ENCODE peak calls at places on chromosomes 4 and X, in nine cellular contexts. G is hepatocyte; Z is transverse colon; P is right cardiac atrium; S is pancreas; Q is A549; W is thoracic aorta; R is CD8-positive, alpha-beta T cell; K is uterus. L is an unnamed sample. For H3K4me1, the result is how much of the 10 kb centered on the place peaks cover.

GRCh38 chrX:13937370-13938052 is 92.2 kb downstream of the GEMIN8 start:
- DNase-seq in P (no peak), Q (no peak), K (no peak), Z (no peak), W (no peak), G (no peak), R (no peak), S (no peak), L (no peak)

GRCh38 chr4:7460591-7460990 is 25.9 kb upstream of the PSAPL1 start:
- DNase-seq in P (no peak), Z (no peak), W (no peak), Q (no peak), G (no peak), K (peak), S (no peak), R (no peak), L (peak)

GRCh38 chrX:56066016-56066415 is 166.1 kb upstream of the KLF8 start:
- DNase-seq in Z (no peak), R (no peak), K (no peak), S (peak), G (no peak), Q (no peak), P (no peak), W (no peak), L (no peak)

GRCh38 chr4:45100936-45101818 is 374.8 kb upstream of the GNPDA2 start:
- DNase-seq in Z (no peak), W (no peak), R (no peak), G (peak), Q (no peak), S (no peak), P (no peak), K (no peak), L (no peak)

GRCh38 chrX:100648601-100649417 is 4.8 kb downstream of the SRPX2 start:
- DNase-seq in G (peak), Z (peak), K (peak), W (no peak), R (no peak), Q (no peak), P (no peak), S (no peak), L (no peak)

GRCh38 chrX:15576019-15576418 is 24.7 kb downstream of the ACE2 start:
- DNase-seq in S (no peak), Q (no peak), G (peak), Z (no peak), K (no peak), W (no peak), R (no peak), P (no peak), L (no peak)

GRCh38 chr4:53128959-53129358 is 236.9 kb downstream of the SCFD2 start:
- DNase-seq in Q (no peak), P (peak), G (no peak), S (no peak), K (peak), Z (no peak), R (no peak), W (no peak), L (peak)

GRCh38 chr4:96913437-96914075 is 1073.7 kb downstream of the PDHA2 start:
- DNase-seq in R (no peak), G (peak), P (no peak), K (no peak), Z (no peak), W (no peak), S (no peak), Q (no peak), L (no peak)

GRCh38 chrX:28659269-28659668 is 72.0 kb downstream of the IL1RAPL1 start:
- DNase-seq in Z (no peak), G (no peak), K (no peak), S (no peak), P (no peak), R (no peak), Q (no peak), W (no peak), L (no peak)

GRCh38 chr4:110533590-110533910 is 57.6 kb downstream of the ENPEP start:
- DNase-seq in K (no peak), G (no peak), W (no peak), P (no peak), Q (no peak), Z (no peak), S (no peak), R (no peak), L (no peak)

GRCh38 chr4:87078987-87079469 is 141.4 kb downstream of the KLHL8 start:
- DNase-seq in G (no peak), K (peak), Q (no peak), P (peak), Z (no peak), R (no peak), S (no peak), W (peak), L (no peak)

GRCh38 chr4:131026771-131027170 is 1930.8 kb downstream of the C4orf33 start:
- DNase-seq in R (no peak), Z (no peak), G (no peak), P (no peak), Q (no peak), S (no peak), K (no peak), W (no peak), L (no peak)

GRCh38 chr4:78451407-78451806 is 100.2 kb upstream of the ANXA3 start:
- DNase-seq in G (no peak), Z (no peak), R (no peak), W (no peak), K (no peak), Q (no peak), S (no peak), P (no peak), L (no peak)

GRCh38 chrX:1521459-1521956 is 15.5 kb downstream of the P2RY8 start:
- DNase-seq in K (no peak), P (no peak), Q (no peak), W (no peak), G (no peak), S (no peak), Z (peak), R (peak), L (no peak)

GRCh38 chr4:137531951-137532868 is at the start of gene PCDH18:
- DNase-seq in S (peak), K (peak), Q (no peak), R (no peak), Z (peak), G (peak), W (peak), P (peak), L (peak)

GRCh38 chr4:56298210-56298609 is 89.1 kb downstream of the AASDH start:
- DNase-seq in S (no peak), P (no peak), K (no peak), W (no peak), G (peak), Q (no peak), R (no peak), Z (peak), L (no peak)

GRCh38 chrX:17613979-17614572 is 123.2 kb upstream of the SCML1 start:
- DNase-seq in G (no peak), W (no peak), R (no peak), S (no peak), P (no peak), Z (no peak), Q (no peak), K (no peak), L (no peak)

GRCh38 chrX:13938766-13939530 is 90.7 kb downstream of the GEMIN8 start:
- DNase-seq in S (no peak), W (no peak), R (no peak), K (no peak), Z (no peak), G (no peak), Q (no peak), P (no peak), L (no peak)

GRCh38 chrX:69093960-69094935 is 71.0 kb downstream of the PJA1 start:
- DNase-seq in Q (peak), Z (peak), G (peak), R (peak), W (no peak), K (peak), P (peak), S (no peak), L (peak)

GRCh38 chrX:149151805-149152757 is 353.0 kb downstream of the IDS start:
- DNase-seq in Z (no peak), W (no peak), R (no peak), S (no peak), K (no peak), Q (no peak), P (no peak), G (no peak), L (no peak)

GRCh38 chrX:150664290-150664689 is 28.9 kb upstream of the MTMR1 start:
- DNase-seq in R (no peak), P (peak), W (no peak), S (peak), Z (no peak), G (no peak), Q (no peak), K (no peak), L (no peak)

GRCh38 chr4:47831026-47831689 is 6.7 kb downstream of the CORIN start:
- DNase-seq in S (no peak), Z (no peak), G (peak), P (no peak), Q (no peak), K (no peak), W (no peak), R (no peak), L (no peak)

GRCh38 chr4:23855912-23856605 is 33.8 kb downstream of the PPARGC1A start:
- DNase-seq in K (no peak), P (no peak), Q (no peak), Z (no peak), G (no peak), W (no peak), S (no peak), R (no peak), L (no peak)

GRCh38 chr4:23857353-23857752 is 32.5 kb downstream of the PPARGC1A start:
- DNase-seq in R (no peak), S (no peak), K (no peak), W (no peak), G (no peak), P (no peak), Z (no peak), Q (no peak), L (no peak)

GRCh38 chr4:23851455-23851854 is 38.4 kb downstream of the PPARGC1A start:
- DNase-seq in P (no peak), Q (no peak), W (no peak), K (no peak), S (no peak), Z (no peak), G (no peak), R (no peak), L (no peak)

GRCh38 chr4:23856630-23857029 is 33.2 kb downstream of the PPARGC1A start:
- DNase-seq in P (peak), G (peak), K (no peak), Z (peak), S (peak), Q (no peak), W (no peak), R (no peak), L (no peak)

DNA sequence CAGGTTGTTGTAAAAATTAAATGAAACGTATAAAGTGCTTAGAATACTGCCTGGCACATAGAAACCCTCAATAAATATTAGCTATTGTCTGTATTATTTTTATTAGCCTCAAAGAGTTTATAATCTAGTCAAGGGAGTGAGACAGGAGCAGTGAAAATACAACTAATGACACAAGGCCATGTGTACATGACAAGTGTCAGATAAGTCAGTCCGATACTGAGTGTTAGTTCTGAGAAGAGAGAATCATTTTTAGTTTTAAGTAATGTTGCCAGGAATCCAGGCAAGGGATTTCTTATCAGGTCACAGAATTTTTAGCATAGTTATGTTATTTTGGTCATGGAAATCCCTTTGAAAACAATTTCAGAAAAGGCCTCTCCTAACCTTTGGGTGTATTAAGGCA is 35.9 kb downstream of the PPARGC1A start:
- DNase-seq in P (no peak), W (no peak), Z (no peak), R (no peak), Q (no peak), S (no peak), K (no peak), G (no peak), L (no peak)
- H3K4me1 ChIP-seq in P (under half), W (under half), Z (under half), R (under half), Q (under half), S (under half), K (under half), G (under half), L (under half)

GRCh38 chrX:109859673-109860072 is 126.6 kb upstream of the ACSL4 start:
- DNase-seq in Q (no peak), G (no peak), Z (no peak), R (no peak), W (no peak), K (no peak), S (no peak), P (no peak), L (no peak)
- H3K4me1 ChIP-seq in Q (under half), G (under half), Z (under half), R (under half), W (under half), K (under half), S (under half), P (under half), L (under half)

GRCh38 chr4:108571027-108571569 is 49.3 kb upstream of the RPL34 start:
- DNase-seq in K (no peak), P (no peak), R (no peak), S (no peak), G (no peak), W (no peak), Q (no peak), Z (no peak), L (no peak)

DNA sequence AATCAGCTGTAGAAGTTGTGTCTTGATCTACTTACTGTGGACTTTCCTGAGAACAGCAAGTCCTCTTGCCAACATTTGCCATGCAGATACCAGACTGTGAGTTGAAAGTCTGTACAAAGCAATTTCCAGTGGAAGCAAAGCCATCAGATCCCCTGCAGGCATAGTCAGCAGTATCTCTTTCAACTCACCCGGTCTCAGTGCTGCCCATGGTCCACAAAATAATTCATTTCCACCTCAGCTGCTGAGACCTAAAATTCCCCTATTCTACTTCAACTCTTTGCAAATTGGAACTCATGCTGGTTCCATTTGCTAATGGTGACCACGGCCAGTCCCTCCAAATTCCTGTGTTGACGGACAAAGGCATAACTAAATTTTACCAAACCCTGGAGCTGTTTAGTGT is 46.0 kb upstream of the RPL34 start:
- DNase-seq in Z (no peak), P (no peak), Q (no peak), S (no peak), K (no peak), W (no peak), R (no peak), G (no peak), L (no peak)
- H3K4me1 ChIP-seq in Z (under half), P (under half), Q (under half), S (under half), K (under half), W (under half), R (under half), G (under half), L (under half)

GRCh38 chr4:153518637-153519384 is 52.7 kb downstream of the TMEM131L start:
- DNase-seq in Q (no peak), G (peak), R (no peak), S (no peak), Z (no peak), W (no peak), K (no peak), P (no peak), L (no peak)
- H3K4me1 ChIP-seq in Q (under half), G (under half), R (half or more), S (under half), Z (under half), W (half or more), K (under half), P (under half), L (under half)

DNA sequence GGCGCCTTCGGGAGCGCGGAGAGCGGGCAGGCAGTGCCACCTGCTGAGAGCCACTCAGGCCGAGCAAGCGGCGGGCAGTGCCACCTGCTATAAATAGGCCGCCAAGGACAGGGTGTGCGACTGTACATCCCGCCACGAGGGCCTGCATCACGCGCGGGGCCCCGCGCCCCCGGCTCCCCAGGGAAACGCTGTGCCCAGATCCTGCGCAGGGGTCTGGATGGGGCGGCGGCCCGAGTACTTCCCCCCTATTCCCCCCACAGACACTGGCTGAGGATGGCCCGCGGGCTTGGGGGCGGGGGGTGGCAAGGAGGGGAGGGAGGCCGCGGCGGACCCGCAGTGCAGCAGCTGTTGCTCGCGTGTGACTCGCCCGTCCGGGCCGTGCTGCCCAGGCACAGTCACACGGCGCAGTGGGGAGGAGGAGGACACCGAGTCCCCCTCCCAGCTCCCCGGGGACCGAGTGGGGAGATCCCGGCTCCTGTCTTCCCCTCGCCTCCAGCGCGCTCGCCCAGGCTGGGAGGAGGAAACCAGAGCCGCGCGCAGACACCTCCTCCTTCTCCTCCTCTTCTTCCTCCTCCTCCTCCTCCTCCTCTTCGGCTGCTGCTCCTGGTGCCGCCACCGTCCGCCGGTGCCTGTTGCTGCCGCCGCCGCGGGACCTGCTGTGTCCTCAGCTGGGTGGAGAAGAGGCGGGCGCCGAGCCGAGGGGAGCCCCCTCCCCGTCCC is at the start of gene TBC1D1:
- DNase-seq in R (peak), G (peak), Z (peak), P (peak), K (peak), W (no peak), S (peak), Q (no peak), L (no peak)
- H3K4me1 ChIP-seq in R (under half), G (under half), Z (under half), P (under half), K (under half), W (under half), S (under half), Q (under half), L (under half)

L was measured in tibial nerve.